ENCODE peak calls at places on chromosome 11, in five cellular contexts. N, M, T, S and X are unnamed samples.

GRCh38 chr11:74678591-74679512 is 52.4 kb downstream of the CHRDL2 start:
- DNase-seq in N (no peak), M (no peak), T (peak), S (no peak), X (no peak)

GRCh38 chr11:3369366-3369765 is 9.6 kb downstream of the ZNF195 start:
- DNase-seq in N (no peak), M (no peak), T (no peak), S (no peak), X (no peak)

GRCh38 chr11:131688056-131688693 is 317.8 kb downstream of the NTM start:
- DNase-seq in N (no peak), M (peak), T (peak), S (peak), X (peak)

GRCh38 chr11:5336331-5336730 is 7.0 kb downstream of the OR51B5 start:
- DNase-seq in N (no peak), M (no peak), T (no peak), S (no peak), X (no peak)

GRCh38 chr11:134822930-134823329 is 410.9 kb upstream of the B3GAT1 start:
- DNase-seq in N (no peak), M (no peak), T (no peak), S (no peak), X (no peak)

GRCh38 chr11:44609028-44609782 is 43.7 kb downstream of the CD82 start:
- DNase-seq in N (peak), M (no peak), T (no peak), S (no peak), X (no peak)

GRCh38 chr11:102981324-102981910 is 25.9 kb upstream of the MMP13 start:
- DNase-seq in N (no peak), M (no peak), T (no peak), S (no peak), X (no peak)

GRCh38 chr11:57464343-57465181 is 4.2 kb downstream of the RTN4RL2 start:
- DNase-seq in N (no peak), M (no peak), T (peak), S (no peak), X (no peak)

GRCh38 chr11:69912911-69913451 is 93.8 kb upstream of the FGF3 start:
- DNase-seq in N (no peak), M (no peak), T (no peak), S (no peak), X (no peak)

GRCh38 chr11:79940976-79941735 is 500.3 kb upstream of the TENM4 start:
- DNase-seq in N (no peak), M (no peak), T (no peak), S (no peak), X (no peak)

GRCh38 chr11:107565219-107565937 is at the start of gene ALKBH8:
- DNase-seq in N (peak), M (no peak), T (peak), S (peak), X (peak)

GRCh38 chr11:79332017-79332416 is 108.8 kb downstream of the TENM4 start:
- DNase-seq in N (no peak), M (no peak), T (no peak), S (no peak), X (no peak)

GRCh38 chr11:48019230-48019584 is 38.8 kb downstream of the PTPRJ start:
- DNase-seq in N (no peak), M (no peak), T (no peak), S (no peak), X (no peak)

GRCh38 chr11:4551346-4551979 is 6.5 kb downstream of the OR52M1 start:
- DNase-seq in N (no peak), M (no peak), T (peak), S (peak), X (peak)

GRCh38 chr11:121610706-121611105 is 157.9 kb upstream of the SORL1-AS1 start:
- DNase-seq in N (no peak), M (no peak), T (no peak), S (no peak), X (no peak)

GRCh38 chr11:46387919-46388618 is 3.5 kb downstream of the CHRM4 start:
- DNase-seq in N (no peak), M (no peak), T (no peak), S (no peak), X (no peak)

GRCh38 chr11:75450826-75451783 is 18.1 kb upstream of the KLHL35 start:
- DNase-seq in N (no peak), M (no peak), T (peak), S (no peak), X (no peak)

GRCh38 chr11:121328967-121329653 is 36.5 kb downstream of the SC5D start:
- DNase-seq in N (no peak), M (no peak), T (no peak), S (no peak), X (no peak)

GRCh38 chr11:129374993-129375721 is 491 bp upstream of the BARX2 start:
- DNase-seq in N (no peak), M (no peak), T (no peak), S (no peak), X (peak)

GRCh38 chr11:34339149-34340064 is 18.4 kb downstream of the ABTB2 start:
- DNase-seq in N (peak), M (no peak), T (no peak), S (peak), X (peak)

GRCh38 chr11:38952698-38953097 is 2354.7 kb upstream of the RAG2 start:
- DNase-seq in N (no peak), M (no peak), T (no peak), S (no peak), X (no peak)

GRCh38 chr11:83510530-83511449 is 224.6 kb upstream of the CCDC90B start:
- DNase-seq in N (no peak), M (no peak), T (no peak), S (no peak), X (no peak)

GRCh38 chr11:86103808-86104207 is 34.9 kb upstream of the PICALM start:
- DNase-seq in N (no peak), M (no peak), T (no peak), S (no peak), X (no peak)

GRCh38 chr11:126654886-126655806 is 299.7 kb downstream of the ST3GAL4 start:
- DNase-seq in N (no peak), M (no peak), T (no peak), S (no peak), X (no peak)

GRCh38 chr11:72036687-72037086 is 38.0 kb downstream of the IL18BP start:
- DNase-seq in N (no peak), M (no peak), T (no peak), S (no peak), X (no peak)

GRCh38 chr11:57260937-57261783 is 24.1 kb upstream of the APLNR start:
- DNase-seq in N (no peak), M (no peak), T (no peak), S (no peak), X (no peak)

GRCh38 chr11:7573558-7574296 is 59.9 kb downstream of the PPFIBP2 start:
- DNase-seq in N (no peak), M (no peak), T (peak), S (peak), X (no peak)

DNA sequence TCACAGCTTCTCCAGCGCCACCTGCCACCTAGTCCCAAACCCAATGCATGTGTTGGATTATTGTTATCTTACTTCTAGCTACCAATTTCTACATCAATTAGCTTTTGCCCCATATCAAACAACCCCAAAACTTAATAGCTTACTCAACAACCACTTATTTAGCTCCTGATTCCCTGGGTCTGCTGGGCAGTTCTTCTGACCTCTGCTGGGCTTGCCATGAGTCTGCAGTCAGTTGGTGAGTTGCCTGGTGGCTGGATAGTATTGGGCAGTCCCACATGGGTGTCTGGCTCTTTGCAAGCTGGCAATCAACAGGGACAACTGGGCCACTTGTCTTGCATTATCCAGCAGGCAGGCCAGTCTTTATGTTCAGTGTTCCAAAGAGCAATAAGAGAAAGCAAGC is 13.6 kb upstream of the MS4A15 start:
- DNase-seq in N (no peak), M (no peak), T (no peak), S (no peak), X (no peak)
- TF ChIP-seq HDAC2 in N (no peak), M (no peak), T (no peak), S (no peak), X (no peak)

GRCh38 chr11:42972741-42973140 is 339.1 kb upstream of the API5 start:
- DNase-seq in N (no peak), M (no peak), T (no peak), S (no peak), X (no peak)

GRCh38 chr11:42974510-42974909 is 337.3 kb upstream of the API5 start:
- DNase-seq in N (no peak), M (peak), T (no peak), S (no peak), X (no peak)

GRCh38 chr11:42976636-42977217 is 335.1 kb upstream of the API5 start:
- DNase-seq in N (no peak), M (no peak), T (no peak), S (no peak), X (no peak)
- TF ChIP-seq HDAC2 in N (no peak), M (no peak), T (no peak), S (no peak), X (no peak)

GRCh38 chr11:68050371-68050841 is 11.6 kb downstream of the TCIRG1 start:
- DNase-seq in N (no peak), M (no peak), T (no peak), S (no peak), X (no peak)
- TF ChIP-seq HDAC2 in N (no peak), M (no peak), T (no peak), S (no peak), X (no peak)

DNA sequence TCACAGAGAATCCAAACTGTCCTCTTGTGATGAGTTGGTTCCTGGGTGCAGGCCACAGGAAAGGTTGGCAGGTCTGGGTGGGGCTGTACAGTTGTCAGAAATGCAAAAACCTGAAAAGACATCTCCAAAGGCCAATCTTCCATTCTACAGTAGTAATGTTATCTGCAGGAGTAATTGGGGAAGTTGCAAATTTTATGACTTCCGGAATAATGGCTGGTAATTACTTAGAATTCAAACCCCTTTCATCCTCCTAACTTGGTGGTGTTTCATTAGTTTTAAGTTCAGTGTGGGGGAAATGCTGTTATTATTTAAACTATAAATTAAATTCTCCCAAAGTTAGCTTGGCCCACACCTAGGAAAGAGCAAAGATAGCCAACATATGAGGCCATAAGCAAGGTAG is 64.7 kb upstream of the FAT3 start:
- DNase-seq in N (no peak), M (no peak), T (no peak), S (no peak), X (no peak)
- TF ChIP-seq HDAC2 in N (no peak), M (no peak), T (no peak), S (no peak), X (no peak)